ENCODE peak calls at places on chromosomes 13 and 19, in nine cellular contexts. Q, T, B, J, Z, Y, G, V and F are unnamed samples.
A peak's percentile ranks its signal among the peaks of the same experiment; 100 is the strongest.

GRCh38 chr13:98222081-98222554 is 45.0 kb upstream of the RNF113B start:
- DNase-seq in J (no peak), T (peak; percentile 77), B (no peak), Y (peak; percentile 77), G (no peak), Z (no peak), Q (no peak), V (no peak), F (no peak)

GRCh38 chr13:108895220-108895704 is 265.9 kb downstream of the MYO16 start:
- DNase-seq in B (peak; percentile 57), G (no peak), Y (peak; percentile 18), Q (peak; percentile 6), Z (peak; percentile 59), T (peak; percentile 69), V (peak; percentile 87), J (no peak), F (peak; percentile 19)

GRCh38 chr13:32824671-32825070 is 191.6 kb upstream of the KL start:
- DNase-seq in Z (peak; percentile 86), T (peak; percentile 95), Y (peak; percentile 92), J (no peak), Q (peak; percentile 15), G (peak; percentile 73), B (peak; percentile 16), V (peak; percentile 96), F (peak; percentile 84)

GRCh38 chr13:89541091-89542030 is 1806.1 kb upstream of the MIR17HG start:
- DNase-seq in Y (no peak), T (no peak), Z (no peak), G (no peak), Q (no peak), V (no peak), B (no peak), J (no peak), F (no peak)

GRCh38 chr13:50481936-50482335 is 361.6 kb downstream of the DLEU7 start:
- DNase-seq in Y (no peak), Z (no peak), T (no peak), Q (no peak), V (no peak), B (no peak), J (no peak), G (no peak), F (no peak)

GRCh38 chr13:29550589-29550988 is 44.9 kb downstream of the SLC7A1 start:
- DNase-seq in Z (no peak), V (no peak), T (peak; percentile 6), G (no peak), J (no peak), Q (no peak), B (no peak), Y (no peak), F (no peak)

GRCh38 chr19:55642153-55643002 is 1.1 kb upstream of the ZNF581 start:
- DNase-seq in J (no peak), Y (no peak), Q (no peak), G (peak; percentile 29), V (peak; percentile 56), Z (peak; percentile 28), B (peak; percentile 57), T (no peak), F (peak; percentile 95)

GRCh38 chr13:40597735-40598365 is 68.6 kb downstream of the FOXO1 start:
- DNase-seq in G (peak; percentile 57), V (peak; percentile 65), Y (no peak), T (no peak), Q (no peak), Z (no peak), J (no peak), B (peak; percentile 15), F (peak; percentile 32)

GRCh38 chr19:29084266-29084665 is 128.7 kb downstream of the UQCRFS1 start:
- DNase-seq in G (no peak), T (no peak), Z (no peak), J (peak; percentile 62), Q (no peak), V (peak; percentile 72), B (peak; percentile 46), Y (no peak), F (no peak)

GRCh38 chr19:6971366-6971765 is 49.9 kb downstream of the MBD3L2B start:
- DNase-seq in G (no peak), Y (no peak), J (no peak), Q (no peak), B (no peak), Z (no peak), T (no peak), V (no peak), F (peak; percentile 19)

GRCh38 chr19:35486268-35486708 is 4.0 kb downstream of the KRTDAP start:
- DNase-seq in T (no peak), Y (no peak), Z (no peak), V (no peak), G (no peak), J (no peak), Q (no peak), B (no peak), F (no peak)

GRCh38 chr19:32519023-32519422 is 62.0 kb upstream of the PDCD5 start:
- DNase-seq in Z (no peak), Y (no peak), Q (no peak), B (no peak), T (no peak), J (no peak), V (no peak), G (no peak), F (no peak)

GRCh38 chr13:109743706-109744453 is 42.5 kb downstream of the IRS2 start:
- DNase-seq in V (peak; percentile 96), Q (no peak), B (no peak), G (peak; percentile 82), Z (peak; percentile 66), Y (peak; percentile 71), J (no peak), T (peak; percentile 78), F (no peak)

GRCh38 chr13:102877285-102877684 is 31.5 kb downstream of the ERCC5 start:
- DNase-seq in T (peak; percentile 61), B (no peak), Y (peak; percentile 63), V (no peak), J (no peak), G (no peak), Q (no peak), Z (peak; percentile 22), F (no peak)

GRCh38 chr13:84481958-84482357 is 599.7 kb upstream of the SLITRK1 start:
- DNase-seq in T (peak; percentile 87), G (no peak), J (no peak), Z (peak; percentile 66), B (no peak), V (no peak), Q (no peak), Y (peak; percentile 92), F (peak; percentile 69)

GRCh38 chr13:54301085-54301484 is 1272.5 kb downstream of the OLFM4 start:
- DNase-seq in Q (no peak), B (peak; percentile 10), V (no peak), T (no peak), J (no peak), Y (no peak), Z (no peak), G (no peak), F (no peak)

DNA sequence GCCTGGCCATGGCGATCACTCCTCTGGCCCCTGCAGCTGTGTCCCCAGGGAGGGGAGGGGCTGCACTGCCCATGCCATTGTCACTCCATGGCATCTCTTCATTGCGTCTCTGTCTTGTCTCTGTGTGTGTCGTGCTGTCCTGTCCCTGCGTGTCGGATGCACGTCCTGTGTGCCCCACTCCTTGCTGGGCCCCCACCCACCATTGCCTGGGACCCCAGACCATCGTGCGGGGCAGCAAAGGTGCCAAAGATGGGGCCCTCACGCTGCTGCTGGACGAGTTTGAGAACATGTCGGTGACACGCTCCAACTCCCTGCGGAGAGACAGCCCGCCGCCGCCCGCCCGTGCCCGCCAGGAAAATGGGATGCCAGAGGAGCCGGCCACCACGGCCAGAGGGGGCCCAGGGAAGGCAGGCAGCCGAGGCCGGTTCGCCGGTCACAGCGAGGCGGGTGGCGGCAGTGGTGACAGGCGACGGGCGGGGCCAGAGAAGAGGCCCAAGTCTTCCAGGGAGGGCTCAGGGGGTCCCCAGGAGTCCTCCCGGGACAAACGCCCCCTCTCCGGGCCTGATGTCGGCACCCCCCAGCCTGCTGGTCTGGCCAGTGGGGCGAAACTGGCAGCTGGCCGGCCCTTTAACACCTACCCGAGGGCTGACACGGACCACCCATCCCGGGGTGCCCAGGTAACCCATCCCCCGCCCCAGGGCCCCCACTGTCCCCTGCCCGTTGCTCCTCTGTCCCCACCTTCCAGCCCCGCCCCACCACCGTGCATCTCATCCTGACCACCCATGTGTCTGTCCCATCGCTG is 23.9 kb upstream of the NCCRP1 start:
- DNase-seq in Z (no peak), Q (no peak), T (no peak), Y (no peak), V (no peak), J (no peak), B (no peak), G (no peak), F (peak; percentile 77)
- H2AFZ ChIP-seq in Z (no peak overlapping the region), Q (no peak overlapping the region), T (peak overlapping the region; percentile 21), Y (no peak overlapping the region), V (no peak overlapping the region), J (no peak overlapping the region), B (no peak overlapping the region), G (no peak overlapping the region), F (no peak overlapping the region)

DNA sequence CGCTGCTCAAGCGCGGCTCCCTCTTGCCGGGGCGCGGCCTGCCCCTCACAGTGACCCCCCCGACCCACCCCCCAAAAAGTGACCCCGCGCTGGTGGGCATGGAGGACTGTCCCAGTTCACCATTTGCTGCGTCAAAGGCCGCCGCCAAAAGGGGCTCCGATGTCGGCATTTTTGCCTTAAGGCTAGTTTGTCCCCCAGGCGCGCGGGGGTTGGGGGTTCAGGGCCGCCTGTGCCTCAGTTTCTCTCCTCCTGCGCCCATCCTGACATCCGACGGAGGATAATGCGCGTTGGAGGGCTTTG is 17.1 kb downstream of the NFIX start:
- DNase-seq in G (no peak), V (no peak), T (no peak), Y (no peak), Z (no peak), B (no peak), Q (no peak), J (no peak), F (no peak)
- H3K4me3 ChIP-seq in G (no peak overlapping the region), V (no peak overlapping the region), T (no peak overlapping the region), Y (peak overlapping the region; percentile 50), Z (peak overlapping the region; percentile 63), B (no peak overlapping the region), Q (no peak overlapping the region), J (no peak overlapping the region), F (peak overlapping the region; percentile 74)

GRCh38 chr19:39112338-39112890 is 13.2 kb upstream of the PAK4 start:
- DNase-seq in B (no peak), J (no peak), T (no peak), G (peak; percentile 91), V (peak; percentile 94), Z (no peak), Y (peak; percentile 27), Q (no peak), F (peak; percentile 87)
- H3K4me2 ChIP-seq in B (no peak overlapping the region), J (no peak overlapping the region), T (no peak overlapping the region), G (peak overlapping the region; percentile 64), V (no peak overlapping the region), Z (no peak overlapping the region), Y (no peak overlapping the region), Q (no peak overlapping the region), F (peak overlapping the region; percentile 10)

DNA sequence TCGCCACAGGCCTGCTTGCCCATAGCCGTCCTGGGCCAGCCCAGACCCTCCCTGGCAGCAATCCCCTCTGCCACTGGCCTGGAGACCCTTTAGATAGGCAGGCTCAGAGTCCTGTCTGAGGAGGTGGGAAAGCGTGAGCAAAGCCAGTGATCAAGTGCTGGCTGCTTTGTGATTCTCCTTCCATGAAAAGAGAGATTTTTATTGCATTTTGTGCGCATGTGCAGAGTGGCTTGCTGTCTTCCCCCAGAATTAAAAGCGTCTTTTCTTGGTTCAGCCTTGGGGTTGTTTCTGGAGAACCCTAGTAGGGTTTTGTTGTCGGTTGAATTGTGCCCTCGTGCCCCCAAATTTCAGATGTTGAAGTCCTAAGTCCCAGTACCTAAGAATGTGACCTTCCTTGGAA is 44.9 kb upstream of the DCT start:
- DNase-seq in J (no peak), G (no peak), V (no peak), T (no peak), Y (no peak), Z (no peak), B (no peak), Q (no peak), F (peak; percentile 65)
- H2AFZ ChIP-seq in J (no peak overlapping the region), G (no peak overlapping the region), V (no peak overlapping the region), T (no peak overlapping the region), Y (no peak overlapping the region), Z (no peak overlapping the region), B (no peak overlapping the region), Q (no peak overlapping the region), F (no peak overlapping the region)

GRCh38 chr19:33759356-33759755 is 37.3 kb upstream of the KCTD15 start:
- DNase-seq in Z (no peak), V (no peak), J (no peak), B (no peak), G (no peak), Y (no peak), Q (no peak), T (no peak), F (peak; percentile 58)
- H3K4me3 ChIP-seq in Z (no peak overlapping the region), V (no peak overlapping the region), J (no peak overlapping the region), B (no peak overlapping the region), G (no peak overlapping the region), Y (no peak overlapping the region), Q (no peak overlapping the region), T (no peak overlapping the region), F (no peak overlapping the region)